ENCODE peak calls at places on chromosomes 3 and 15, in seven cellular contexts. One of them, this sample, is unnamed.

GRCh38 chr3:8147726-8148125 is 353.9 kb upstream of the LMCD1 start:
- DNase-seq in DND-41: no peak
- DNase-seq in ovary: no peak
- DNase-seq in pancreas: no peak
- DNase-seq in A549: no peak
- DNase-seq in lower lobe of right lung: no peak
- DNase-seq in heart right ventricle: no peak
- DNase-seq in this sample: no peak

GRCh38 chr3:14406336-14406735 is 3.9 kb downstream of the SLC6A6 start:
- DNase-seq in DND-41: no peak
- DNase-seq in ovary: no peak
- DNase-seq in pancreas: no peak
- DNase-seq in A549: no peak
- DNase-seq in lower lobe of right lung: no peak
- DNase-seq in heart right ventricle: no peak
- DNase-seq in this sample: no peak

GRCh38 chr3:65352951-65353350 is 665.2 kb upstream of the ADAMTS9 start:
- DNase-seq in DND-41: no peak
- DNase-seq in ovary: no peak
- DNase-seq in pancreas: no peak
- DNase-seq in A549: no peak
- DNase-seq in lower lobe of right lung: no peak
- DNase-seq in heart right ventricle: no peak
- DNase-seq in this sample: no peak

GRCh38 chr3:129039271-129040038 is 21.1 kb upstream of the GP9 start:
- DNase-seq in DND-41: peak; percentile 71
- DNase-seq in ovary: no peak
- DNase-seq in pancreas: no peak
- DNase-seq in A549: no peak
- DNase-seq in lower lobe of right lung: no peak
- DNase-seq in heart right ventricle: no peak
- DNase-seq in this sample: no peak

GRCh38 chr15:77830041-77830440 is 197.3 kb upstream of the LINGO1 start:
- DNase-seq in DND-41: peak; percentile 19
- DNase-seq in ovary: no peak
- DNase-seq in pancreas: no peak
- DNase-seq in A549: no peak
- DNase-seq in lower lobe of right lung: peak; percentile 10
- DNase-seq in heart right ventricle: no peak
- DNase-seq in this sample: no peak

GRCh38 chr3:67704322-67704721 is 49.9 kb upstream of the SUCLG2 start:
- DNase-seq in DND-41: no peak
- DNase-seq in ovary: no peak
- DNase-seq in pancreas: no peak
- DNase-seq in A549: no peak
- DNase-seq in lower lobe of right lung: no peak
- DNase-seq in heart right ventricle: no peak
- DNase-seq in this sample: no peak

GRCh38 chr15:94126999-94127398 is 104.4 kb upstream of the MCTP2 start:
- DNase-seq in DND-41: no peak
- DNase-seq in ovary: no peak
- DNase-seq in pancreas: no peak
- DNase-seq in A549: no peak
- DNase-seq in lower lobe of right lung: no peak
- DNase-seq in heart right ventricle: no peak
- DNase-seq in this sample: no peak

GRCh38 chr3:65019412-65020093 is 331.8 kb upstream of the ADAMTS9 start:
- DNase-seq in DND-41: no peak
- DNase-seq in ovary: no peak
- DNase-seq in pancreas: peak; percentile 19
- DNase-seq in A549: no peak
- DNase-seq in lower lobe of right lung: no peak
- DNase-seq in heart right ventricle: no peak
- DNase-seq in this sample: no peak

GRCh38 chr3:34948431-34948971 is 690.8 kb upstream of the ARPP21 start:
- DNase-seq in DND-41: no peak
- DNase-seq in ovary: no peak
- DNase-seq in pancreas: no peak
- DNase-seq in A549: no peak
- DNase-seq in lower lobe of right lung: no peak
- DNase-seq in heart right ventricle: no peak
- DNase-seq in this sample: no peak

GRCh38 chr3:167989066-167989465 is 106.7 kb downstream of the GOLIM4 start:
- DNase-seq in DND-41: no peak
- DNase-seq in ovary: no peak
- DNase-seq in pancreas: no peak
- DNase-seq in A549: no peak
- DNase-seq in lower lobe of right lung: no peak
- DNase-seq in heart right ventricle: no peak
- DNase-seq in this sample: no peak

DNA sequence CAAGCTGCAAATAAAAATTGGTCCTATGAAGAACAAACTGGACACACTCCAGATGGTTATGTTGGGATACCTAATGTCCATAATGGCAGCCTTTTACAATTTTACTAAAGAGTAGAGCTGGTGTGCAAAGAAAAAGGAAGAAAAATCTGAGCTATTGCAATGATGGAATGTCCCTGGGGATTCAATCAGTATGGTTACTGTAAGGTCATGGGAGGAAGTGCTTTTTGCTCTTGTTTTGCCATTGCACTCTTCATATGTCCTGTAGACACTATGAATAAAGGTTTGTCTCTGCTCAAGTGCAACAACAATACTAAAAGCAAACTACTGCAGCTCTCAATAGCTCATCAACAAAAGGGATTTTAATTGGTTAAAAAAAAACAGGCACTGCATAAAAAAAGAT is 5.4 kb downstream of the PFN2 start:
- DNase-seq in DND-41: no peak
- DNase-seq in ovary: no peak
- DNase-seq in pancreas: no peak
- DNase-seq in A549: no peak
- DNase-seq in lower lobe of right lung: no peak
- DNase-seq in heart right ventricle: no peak
- DNase-seq in this sample: no peak
- H3K27ac ChIP-seq in DND-41: no peak overlapping the region
- H3K27ac ChIP-seq in ovary: no peak overlapping the region
- H3K27ac ChIP-seq in pancreas: no peak overlapping the region
- H3K27ac ChIP-seq in A549: no peak overlapping the region
- H3K27ac ChIP-seq in lower lobe of right lung: no peak overlapping the region
- H3K27ac ChIP-seq in heart right ventricle: no peak overlapping the region
- H3K27ac ChIP-seq in this sample: no peak overlapping the region

GRCh38 chr3:42728668-42729364 is 26.2 kb upstream of the HHATL start:
- DNase-seq in DND-41: no peak
- DNase-seq in ovary: peak; percentile 3
- DNase-seq in pancreas: no peak
- DNase-seq in A549: no peak
- DNase-seq in lower lobe of right lung: no peak
- DNase-seq in heart right ventricle: no peak
- DNase-seq in this sample: no peak
- H3K27ac ChIP-seq in DND-41: no peak overlapping the region
- H3K27ac ChIP-seq in ovary: no peak overlapping the region
- H3K27ac ChIP-seq in pancreas: no peak overlapping the region
- H3K27ac ChIP-seq in A549: no peak overlapping the region
- H3K27ac ChIP-seq in lower lobe of right lung: no peak overlapping the region
- H3K27ac ChIP-seq in heart right ventricle: peak overlapping the region; percentile 66
- H3K27ac ChIP-seq in this sample: peak overlapping the region; percentile 100

DNA sequence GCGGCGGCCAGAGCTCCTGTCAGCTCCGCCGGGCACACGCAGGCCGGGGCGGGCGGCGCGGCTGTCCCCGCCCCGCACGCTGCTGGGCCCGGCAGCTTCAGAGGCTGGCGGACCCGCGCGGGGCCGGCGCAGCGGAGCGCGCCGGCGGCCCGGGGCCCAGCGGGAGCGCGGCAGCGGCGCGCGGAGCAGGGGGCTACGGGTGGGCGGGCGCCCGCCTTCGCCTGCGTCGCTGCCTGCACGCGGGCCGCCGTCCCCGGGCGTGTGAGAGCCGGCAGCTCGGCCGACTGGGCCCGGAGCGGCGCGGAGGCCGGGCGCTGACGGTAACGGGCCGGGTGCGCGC is 476 bp upstream of the MAN2A2 start:
- DNase-seq in DND-41: no peak
- DNase-seq in ovary: no peak
- DNase-seq in pancreas: no peak
- DNase-seq in A549: no peak
- DNase-seq in lower lobe of right lung: no peak
- DNase-seq in heart right ventricle: no peak
- DNase-seq in this sample: no peak
- H3K27ac ChIP-seq in DND-41: peak overlapping the region; percentile 82
- H3K27ac ChIP-seq in ovary: peak overlapping the region; percentile 83
- H3K27ac ChIP-seq in pancreas: peak overlapping the region; percentile 92
- H3K27ac ChIP-seq in A549: peak overlapping the region; percentile 88
- H3K27ac ChIP-seq in lower lobe of right lung: peak overlapping the region; percentile 94
- H3K27ac ChIP-seq in heart right ventricle: peak overlapping the region; percentile 79
- H3K27ac ChIP-seq in this sample: peak overlapping the region; percentile 97

GRCh38 chr15:52423852-52424251 is 104.8 kb downstream of the MYO5A start:
- DNase-seq in DND-41: no peak
- DNase-seq in ovary: no peak
- DNase-seq in pancreas: no peak
- DNase-seq in A549: no peak
- DNase-seq in lower lobe of right lung: no peak
- DNase-seq in heart right ventricle: no peak
- DNase-seq in this sample: no peak

GRCh38 chr15:52427804-52428203 is 100.9 kb downstream of the MYO5A start:
- DNase-seq in DND-41: no peak
- DNase-seq in ovary: peak; percentile 25
- DNase-seq in pancreas: no peak
- DNase-seq in A549: no peak
- DNase-seq in lower lobe of right lung: no peak
- DNase-seq in heart right ventricle: no peak
- DNase-seq in this sample: no peak

GRCh38 chr15:52424856-52425431 is 103.7 kb downstream of the MYO5A start:
- DNase-seq in DND-41: no peak
- DNase-seq in ovary: no peak
- DNase-seq in pancreas: no peak
- DNase-seq in A549: no peak
- DNase-seq in lower lobe of right lung: no peak
- DNase-seq in heart right ventricle: no peak
- DNase-seq in this sample: no peak

GRCh38 chr15:52428297-52428696 is 100.4 kb downstream of the MYO5A start:
- DNase-seq in DND-41: no peak
- DNase-seq in ovary: no peak
- DNase-seq in pancreas: no peak
- DNase-seq in A549: no peak
- DNase-seq in lower lobe of right lung: no peak
- DNase-seq in heart right ventricle: no peak
- DNase-seq in this sample: no peak
- H3K27ac ChIP-seq in DND-41: no peak overlapping the region
- H3K27ac ChIP-seq in ovary: no peak overlapping the region
- H3K27ac ChIP-seq in pancreas: no peak overlapping the region
- H3K27ac ChIP-seq in A549: no peak overlapping the region
- H3K27ac ChIP-seq in lower lobe of right lung: no peak overlapping the region
- H3K27ac ChIP-seq in heart right ventricle: no peak overlapping the region
- H3K27ac ChIP-seq in this sample: no peak overlapping the region